ENCODE peak calls at places on chromosomes 7 and 10, in five cellular contexts. Q is right cardiac atrium, D is foreskin melanocyte, P is HS-27A, K is T follicular helper cell. Y is an unnamed sample.

GRCh38 chr10:89165923-89166322 is 41.2 kb downstream of the CH25H start:
- DNase-seq in Q (no peak), D (no peak), P (no peak), K (no peak), Y (no peak)

GRCh38 chr7:21960922-21961321 is 15.2 kb upstream of the CDCA7L start:
- DNase-seq in Q (no peak), D (no peak), P (peak; percentile 58), K (no peak), Y (no peak)

GRCh38 chr7:3404490-3404889 is 103.4 kb downstream of the SDK1 start:
- DNase-seq in Q (no peak), D (no peak), P (no peak), K (no peak), Y (no peak)

GRCh38 chr7:134954197-134955082 is 31.9 kb upstream of the AGBL3 start:
- DNase-seq in Q (no peak), D (peak; percentile 22), P (no peak), K (no peak), Y (no peak)

GRCh38 chr7:106858618-106859532 is 6.2 kb upstream of the PIK3CG start:
- DNase-seq in Q (peak; percentile 84), D (peak; percentile 25), P (no peak), K (no peak), Y (peak; percentile 26)

GRCh38 chr10:77877461-77878344 is 48.9 kb downstream of the DLG5 start:
- DNase-seq in Q (peak; percentile 80), D (peak; percentile 16), P (no peak), K (no peak), Y (peak; percentile 77)

GRCh38 chr10:48610585-48611093 is 5.8 kb upstream of the ARHGAP22 start:
- DNase-seq in Q (no peak), D (no peak), P (no peak), K (no peak), Y (no peak)

GRCh38 chr7:124954766-124955165 is 25.1 kb upstream of the POT1 start:
- DNase-seq in Q (no peak), D (no peak), P (no peak), K (no peak), Y (no peak)

GRCh38 chr10:59971915-59972314 is 65.6 kb upstream of the CCDC6 start:
- DNase-seq in Q (no peak), D (peak; percentile 73), P (no peak), K (no peak), Y (peak; percentile 32)

GRCh38 chr10:103481974-103482531 is 3.0 kb upstream of the CALHM3 start:
- DNase-seq in Q (no peak), D (peak; percentile 48), P (no peak), K (peak; percentile 14), Y (peak; percentile 59)

GRCh38 chr7:46385662-46386309 is 464.7 kb upstream of the IGFBP3 start:
- DNase-seq in Q (no peak), D (no peak), P (peak; percentile 66), K (no peak), Y (no peak)

GRCh38 chr7:155298288-155298833 is 683 bp downstream of the INSIG1 start:
- DNase-seq in Q (no peak), D (no peak), P (no peak), K (peak; percentile 8), Y (no peak)